ENCODE peak calls at places on chromosomes 6 and 20, in ten cellular contexts. One of them, this sample, is unnamed. For H3K4me1 and H3K27me3, the result is how much of the 10 kb centered on the place peaks cover.

GRCh38 chr6:113190170-113190569 is 667.0 kb upstream of the MARCKS start:
- DNase-seq in mesendoderm: peak
- DNase-seq in effector memory CD4-positive, alpha-beta T cell: no peak
- DNase-seq in neuronal stem cell: no peak
- DNase-seq in adrenal gland: no peak
- DNase-seq in lower lobe of right lung: no peak
- DNase-seq in PC-9: no peak
- DNase-seq in CD4-positive, alpha-beta memory T cell: no peak
- DNase-seq in pancreas: no peak
- DNase-seq in upper lobe of right lung: no peak
- DNase-seq in this sample: no peak

GRCh38 chr6:56450882-56451739 is 191.6 kb downstream of the DST start:
- DNase-seq in mesendoderm: no peak
- DNase-seq in effector memory CD4-positive, alpha-beta T cell: no peak
- DNase-seq in neuronal stem cell: no peak
- DNase-seq in adrenal gland: peak
- DNase-seq in lower lobe of right lung: no peak
- DNase-seq in PC-9: no peak
- DNase-seq in CD4-positive, alpha-beta memory T cell: no peak
- DNase-seq in pancreas: peak
- DNase-seq in upper lobe of right lung: no peak
- DNase-seq in this sample: no peak

GRCh38 chr6:38943964-38944363 is 104.6 kb upstream of the GLP1R start:
- DNase-seq in mesendoderm: peak
- DNase-seq in effector memory CD4-positive, alpha-beta T cell: no peak
- DNase-seq in neuronal stem cell: no peak
- DNase-seq in adrenal gland: no peak
- DNase-seq in lower lobe of right lung: no peak
- DNase-seq in PC-9: no peak
- DNase-seq in CD4-positive, alpha-beta memory T cell: no peak
- DNase-seq in pancreas: no peak
- DNase-seq in upper lobe of right lung: no peak
- DNase-seq in this sample: no peak

GRCh38 chr6:157682856-157683481 is 140.1 kb upstream of the SNX9 start:
- DNase-seq in mesendoderm: no peak
- DNase-seq in effector memory CD4-positive, alpha-beta T cell: no peak
- DNase-seq in neuronal stem cell: no peak
- DNase-seq in adrenal gland: no peak
- DNase-seq in lower lobe of right lung: no peak
- DNase-seq in PC-9: peak
- DNase-seq in CD4-positive, alpha-beta memory T cell: no peak
- DNase-seq in pancreas: no peak
- DNase-seq in upper lobe of right lung: no peak
- DNase-seq in this sample: no peak

GRCh38 chr20:6685181-6685582 is 82.3 kb upstream of the BMP2 start:
- DNase-seq in mesendoderm: no peak
- DNase-seq in effector memory CD4-positive, alpha-beta T cell: no peak
- DNase-seq in neuronal stem cell: no peak
- DNase-seq in adrenal gland: no peak
- DNase-seq in lower lobe of right lung: no peak
- DNase-seq in PC-9: no peak
- DNase-seq in CD4-positive, alpha-beta memory T cell: no peak
- DNase-seq in pancreas: no peak
- DNase-seq in upper lobe of right lung: no peak
- DNase-seq in this sample: peak

GRCh38 chr20:3203315-3204123 is 963 bp downstream of the DDRGK1 start:
- DNase-seq in mesendoderm: peak
- DNase-seq in effector memory CD4-positive, alpha-beta T cell: no peak
- DNase-seq in neuronal stem cell: no peak
- DNase-seq in adrenal gland: peak
- DNase-seq in lower lobe of right lung: no peak
- DNase-seq in PC-9: no peak
- DNase-seq in CD4-positive, alpha-beta memory T cell: peak
- DNase-seq in pancreas: peak
- DNase-seq in upper lobe of right lung: no peak
- DNase-seq in this sample: peak

GRCh38 chr6:157853902-157854481 is 30.9 kb downstream of the SNX9 start:
- DNase-seq in mesendoderm: peak
- DNase-seq in effector memory CD4-positive, alpha-beta T cell: no peak
- DNase-seq in neuronal stem cell: no peak
- DNase-seq in adrenal gland: no peak
- DNase-seq in lower lobe of right lung: no peak
- DNase-seq in PC-9: no peak
- DNase-seq in CD4-positive, alpha-beta memory T cell: no peak
- DNase-seq in pancreas: no peak
- DNase-seq in upper lobe of right lung: no peak
- DNase-seq in this sample: no peak

GRCh38 chr6:87426789-87427188 is 19.0 kb downstream of the CFAP206 start:
- DNase-seq in mesendoderm: no peak
- DNase-seq in effector memory CD4-positive, alpha-beta T cell: no peak
- DNase-seq in neuronal stem cell: no peak
- DNase-seq in adrenal gland: no peak
- DNase-seq in lower lobe of right lung: no peak
- DNase-seq in PC-9: no peak
- DNase-seq in CD4-positive, alpha-beta memory T cell: no peak
- DNase-seq in pancreas: no peak
- DNase-seq in upper lobe of right lung: no peak
- DNase-seq in this sample: no peak

GRCh38 chr6:87482382-87482781 is 9.6 kb downstream of the SLC35A1 start:
- DNase-seq in mesendoderm: no peak
- DNase-seq in effector memory CD4-positive, alpha-beta T cell: no peak
- DNase-seq in neuronal stem cell: no peak
- DNase-seq in adrenal gland: no peak
- DNase-seq in lower lobe of right lung: no peak
- DNase-seq in PC-9: no peak
- DNase-seq in CD4-positive, alpha-beta memory T cell: no peak
- DNase-seq in pancreas: no peak
- DNase-seq in upper lobe of right lung: no peak
- DNase-seq in this sample: no peak

GRCh38 chr20:17816804-17817590 is 117.2 kb downstream of the BANF2 start:
- DNase-seq in mesendoderm: no peak
- DNase-seq in effector memory CD4-positive, alpha-beta T cell: no peak
- DNase-seq in neuronal stem cell: no peak
- DNase-seq in adrenal gland: no peak
- DNase-seq in lower lobe of right lung: no peak
- DNase-seq in PC-9: no peak
- DNase-seq in CD4-positive, alpha-beta memory T cell: no peak
- DNase-seq in pancreas: no peak
- DNase-seq in upper lobe of right lung: no peak
- DNase-seq in this sample: no peak

GRCh38 chr6:42243046-42243445 is 25.4 kb upstream of the MRPS10 start:
- DNase-seq in mesendoderm: no peak
- DNase-seq in effector memory CD4-positive, alpha-beta T cell: no peak
- DNase-seq in neuronal stem cell: no peak
- DNase-seq in adrenal gland: no peak
- DNase-seq in lower lobe of right lung: no peak
- DNase-seq in PC-9: no peak
- DNase-seq in CD4-positive, alpha-beta memory T cell: no peak
- DNase-seq in pancreas: no peak
- DNase-seq in upper lobe of right lung: no peak
- DNase-seq in this sample: no peak

GRCh38 chr20:63155266-63156165 is 60.4 kb downstream of the YTHDF1 start:
- DNase-seq in mesendoderm: no peak
- DNase-seq in effector memory CD4-positive, alpha-beta T cell: no peak
- DNase-seq in neuronal stem cell: no peak
- DNase-seq in adrenal gland: no peak
- DNase-seq in lower lobe of right lung: no peak
- DNase-seq in PC-9: no peak
- DNase-seq in CD4-positive, alpha-beta memory T cell: no peak
- DNase-seq in pancreas: no peak
- DNase-seq in upper lobe of right lung: no peak
- DNase-seq in this sample: no peak

GRCh38 chr6:62150048-62150663 is 135.9 kb downstream of the KHDRBS2 start:
- DNase-seq in mesendoderm: peak
- DNase-seq in effector memory CD4-positive, alpha-beta T cell: no peak
- DNase-seq in neuronal stem cell: peak
- DNase-seq in adrenal gland: peak
- DNase-seq in lower lobe of right lung: no peak
- DNase-seq in PC-9: no peak
- DNase-seq in CD4-positive, alpha-beta memory T cell: no peak
- DNase-seq in pancreas: no peak
- DNase-seq in upper lobe of right lung: no peak
- DNase-seq in this sample: peak

GRCh38 chr20:51154708-51155690 is 132.1 kb upstream of the KCNG1 start:
- DNase-seq in mesendoderm: no peak
- DNase-seq in effector memory CD4-positive, alpha-beta T cell: no peak
- DNase-seq in neuronal stem cell: no peak
- DNase-seq in adrenal gland: no peak
- DNase-seq in lower lobe of right lung: no peak
- DNase-seq in PC-9: no peak
- DNase-seq in CD4-positive, alpha-beta memory T cell: no peak
- DNase-seq in pancreas: no peak
- DNase-seq in upper lobe of right lung: no peak
- DNase-seq in this sample: no peak

GRCh38 chr20:60116128-60116909 is 158.1 kb downstream of the CDH26 start:
- DNase-seq in mesendoderm: no peak
- DNase-seq in effector memory CD4-positive, alpha-beta T cell: no peak
- DNase-seq in neuronal stem cell: no peak
- DNase-seq in adrenal gland: no peak
- DNase-seq in lower lobe of right lung: no peak
- DNase-seq in PC-9: no peak
- DNase-seq in CD4-positive, alpha-beta memory T cell: no peak
- DNase-seq in pancreas: no peak
- DNase-seq in upper lobe of right lung: no peak
- DNase-seq in this sample: no peak

GRCh38 chr20:9241721-9242427 is 173.0 kb downstream of the PLCB4 start:
- DNase-seq in mesendoderm: no peak
- DNase-seq in effector memory CD4-positive, alpha-beta T cell: no peak
- DNase-seq in neuronal stem cell: no peak
- DNase-seq in adrenal gland: no peak
- DNase-seq in lower lobe of right lung: no peak
- DNase-seq in PC-9: peak
- DNase-seq in CD4-positive, alpha-beta memory T cell: no peak
- DNase-seq in pancreas: no peak
- DNase-seq in upper lobe of right lung: no peak
- DNase-seq in this sample: no peak

DNA sequence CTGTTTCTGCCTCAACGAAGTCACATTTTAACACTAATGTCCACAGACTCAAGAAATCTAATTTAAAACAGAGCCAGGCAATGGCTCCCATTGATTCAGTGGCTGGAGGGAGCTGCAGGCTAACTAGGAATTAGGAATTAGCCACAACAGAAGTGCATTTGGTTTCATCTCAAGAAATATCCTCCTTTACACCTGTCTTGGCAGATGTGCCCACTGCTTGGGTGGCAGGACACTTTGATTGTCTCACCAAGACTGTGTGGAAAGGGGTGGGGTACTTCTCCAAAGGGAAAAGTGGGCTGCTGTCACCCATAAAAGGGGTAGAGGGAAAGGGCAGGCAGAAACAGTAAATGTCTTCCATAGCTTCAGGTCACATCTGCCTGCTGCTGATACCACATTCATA is 10.8 kb upstream of the OSER1 start:
- DNase-seq in mesendoderm: no peak
- DNase-seq in effector memory CD4-positive, alpha-beta T cell: no peak
- DNase-seq in neuronal stem cell: no peak
- DNase-seq in adrenal gland: no peak
- DNase-seq in lower lobe of right lung: no peak
- DNase-seq in PC-9: no peak
- DNase-seq in CD4-positive, alpha-beta memory T cell: no peak
- DNase-seq in pancreas: no peak
- DNase-seq in upper lobe of right lung: no peak
- DNase-seq in this sample: no peak
- H3K4me1 ChIP-seq in mesendoderm: under half
- H3K4me1 ChIP-seq in effector memory CD4-positive, alpha-beta T cell: under half
- H3K4me1 ChIP-seq in neuronal stem cell: under half
- H3K4me1 ChIP-seq in adrenal gland: under half
- H3K4me1 ChIP-seq in lower lobe of right lung: under half
- H3K4me1 ChIP-seq in PC-9: under half
- H3K4me1 ChIP-seq in CD4-positive, alpha-beta memory T cell: under half
- H3K4me1 ChIP-seq in pancreas: under half
- H3K4me1 ChIP-seq in upper lobe of right lung: under half
- H3K4me1 ChIP-seq in this sample: under half

GRCh38 chr6:151069641-151070040 is 170.1 kb upstream of the AKAP12 start:
- DNase-seq in mesendoderm: no peak
- DNase-seq in effector memory CD4-positive, alpha-beta T cell: no peak
- DNase-seq in neuronal stem cell: no peak
- DNase-seq in adrenal gland: no peak
- DNase-seq in lower lobe of right lung: no peak
- DNase-seq in PC-9: no peak
- DNase-seq in CD4-positive, alpha-beta memory T cell: no peak
- DNase-seq in pancreas: no peak
- DNase-seq in upper lobe of right lung: no peak
- DNase-seq in this sample: no peak
- H3K27ac ChIP-seq in mesendoderm: no peak
- H3K27ac ChIP-seq in effector memory CD4-positive, alpha-beta T cell: no peak
- H3K27ac ChIP-seq in neuronal stem cell: no peak
- H3K27ac ChIP-seq in adrenal gland: peak
- H3K27ac ChIP-seq in lower lobe of right lung: peak
- H3K27ac ChIP-seq in PC-9: peak
- H3K27ac ChIP-seq in CD4-positive, alpha-beta memory T cell: no peak
- H3K27ac ChIP-seq in pancreas: no peak
- H3K27ac ChIP-seq in upper lobe of right lung: peak
- H3K27ac ChIP-seq in this sample: no peak

GRCh38 chr6:108174371-108175175 is 8.8 kb downstream of the NR2E1 start:
- DNase-seq in mesendoderm: peak
- DNase-seq in effector memory CD4-positive, alpha-beta T cell: no peak
- DNase-seq in neuronal stem cell: peak
- DNase-seq in adrenal gland: no peak
- DNase-seq in lower lobe of right lung: no peak
- DNase-seq in PC-9: no peak
- DNase-seq in CD4-positive, alpha-beta memory T cell: no peak
- DNase-seq in pancreas: no peak
- DNase-seq in upper lobe of right lung: no peak
- DNase-seq in this sample: no peak
- H3K27me3 ChIP-seq in mesendoderm: half or more
- H3K27me3 ChIP-seq in effector memory CD4-positive, alpha-beta T cell: half or more
- H3K27me3 ChIP-seq in neuronal stem cell: under half
- H3K27me3 ChIP-seq in adrenal gland: half or more
- H3K27me3 ChIP-seq in lower lobe of right lung: half or more
- H3K27me3 ChIP-seq in PC-9: under half
- H3K27me3 ChIP-seq in CD4-positive, alpha-beta memory T cell: half or more
- H3K27me3 ChIP-seq in pancreas: under half
- H3K27me3 ChIP-seq in upper lobe of right lung: half or more
- H3K27me3 ChIP-seq in this sample: half or more

GRCh38 chr20:57448764-57449354 is 57.7 kb downstream of the RBM38 start:
- DNase-seq in mesendoderm: no peak
- DNase-seq in effector memory CD4-positive, alpha-beta T cell: no peak
- DNase-seq in neuronal stem cell: no peak
- DNase-seq in adrenal gland: no peak
- DNase-seq in lower lobe of right lung: no peak
- DNase-seq in PC-9: no peak
- DNase-seq in CD4-positive, alpha-beta memory T cell: no peak
- DNase-seq in pancreas: no peak
- DNase-seq in upper lobe of right lung: no peak
- DNase-seq in this sample: no peak
- H3K4me1 ChIP-seq in mesendoderm: under half
- H3K4me1 ChIP-seq in effector memory CD4-positive, alpha-beta T cell: under half
- H3K4me1 ChIP-seq in neuronal stem cell: under half
- H3K4me1 ChIP-seq in adrenal gland: under half
- H3K4me1 ChIP-seq in lower lobe of right lung: under half
- H3K4me1 ChIP-seq in PC-9: under half
- H3K4me1 ChIP-seq in CD4-positive, alpha-beta memory T cell: under half
- H3K4me1 ChIP-seq in pancreas: under half
- H3K4me1 ChIP-seq in upper lobe of right lung: under half
- H3K4me1 ChIP-seq in this sample: under half

DNA sequence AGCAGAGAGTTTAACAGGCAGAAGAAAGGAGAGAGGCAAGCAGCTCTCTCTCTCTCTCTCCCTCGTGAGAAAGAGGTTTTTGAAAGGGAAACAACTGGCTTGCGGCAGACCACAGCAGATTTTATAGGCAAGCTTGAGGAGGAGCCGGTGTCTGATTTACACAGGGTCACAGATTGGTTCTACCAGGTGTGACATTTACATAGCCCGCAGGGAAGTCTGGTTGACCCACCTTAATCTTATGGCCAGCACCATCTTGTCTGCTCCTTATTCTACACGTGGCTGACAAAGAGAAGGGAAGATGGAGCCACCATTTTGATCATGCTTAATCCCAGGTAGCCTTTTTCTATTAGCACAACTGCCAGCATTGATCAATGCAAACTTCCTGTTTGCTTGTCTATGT is 65.4 kb downstream of the OR2J2 start:
- DNase-seq in mesendoderm: no peak
- DNase-seq in effector memory CD4-positive, alpha-beta T cell: no peak
- DNase-seq in neuronal stem cell: no peak
- DNase-seq in adrenal gland: no peak
- DNase-seq in lower lobe of right lung: no peak
- DNase-seq in PC-9: no peak
- DNase-seq in CD4-positive, alpha-beta memory T cell: no peak
- DNase-seq in pancreas: no peak
- DNase-seq in upper lobe of right lung: no peak
- DNase-seq in this sample: no peak
- H3K27ac ChIP-seq in mesendoderm: no peak
- H3K27ac ChIP-seq in effector memory CD4-positive, alpha-beta T cell: no peak
- H3K27ac ChIP-seq in neuronal stem cell: no peak
- H3K27ac ChIP-seq in adrenal gland: no peak
- H3K27ac ChIP-seq in lower lobe of right lung: no peak
- H3K27ac ChIP-seq in PC-9: no peak
- H3K27ac ChIP-seq in CD4-positive, alpha-beta memory T cell: no peak
- H3K27ac ChIP-seq in pancreas: no peak
- H3K27ac ChIP-seq in upper lobe of right lung: no peak
- H3K27ac ChIP-seq in this sample: no peak

This sample was measured in foreskin keratinocyte.